ENCODE peak calls at places on chromosomes 11 and 22, in four cellular contexts. One of them, this sample, is unnamed. For H3K36me3, the result is how much of the 10 kb centered on the place peaks cover.

GRCh38 chr11:39432929-39433328 is 2026.5 kb downstream of the LRRC4C start:
- DNase-seq in tibial artery: no peak
- DNase-seq in cardiac muscle cell: no peak
- DNase-seq in tibial nerve: no peak
- DNase-seq in this sample: no peak

GRCh38 chr22:40633036-40633435 is 3.5 kb downstream of the MRTFA start:
- DNase-seq in tibial artery: no peak
- DNase-seq in cardiac muscle cell: no peak
- DNase-seq in tibial nerve: no peak
- DNase-seq in this sample: no peak

GRCh38 chr11:58923300-58923788 is 15.9 kb upstream of the GLYATL1 start:
- DNase-seq in tibial artery: no peak
- DNase-seq in cardiac muscle cell: peak
- DNase-seq in tibial nerve: no peak
- DNase-seq in this sample: no peak

GRCh38 chr11:112599265-112599664 is 338.6 kb upstream of the PLET1 start:
- DNase-seq in tibial artery: no peak
- DNase-seq in cardiac muscle cell: no peak
- DNase-seq in tibial nerve: no peak
- DNase-seq in this sample: no peak

GRCh38 chr22:23054531-23055257 is 15.6 kb upstream of the GNAZ start:
- DNase-seq in tibial artery: peak
- DNase-seq in cardiac muscle cell: no peak
- DNase-seq in tibial nerve: no peak
- DNase-seq in this sample: no peak

GRCh38 chr11:115631609-115632008 is 127.4 kb upstream of the CADM1 start:
- DNase-seq in tibial artery: no peak
- DNase-seq in cardiac muscle cell: no peak
- DNase-seq in tibial nerve: no peak
- DNase-seq in this sample: no peak

GRCh38 chr11:116540019-116540418 is 232.8 kb downstream of the BUD13 start:
- DNase-seq in tibial artery: peak
- DNase-seq in cardiac muscle cell: no peak
- DNase-seq in tibial nerve: no peak
- DNase-seq in this sample: no peak

GRCh38 chr11:63534895-63535461 is 1.6 kb upstream of the PLAAT4 start:
- DNase-seq in tibial artery: no peak
- DNase-seq in cardiac muscle cell: no peak
- DNase-seq in tibial nerve: no peak
- DNase-seq in this sample: no peak

GRCh38 chr22:20567993-20568417 is 60.6 kb downstream of the MED15 start:
- DNase-seq in tibial artery: no peak
- DNase-seq in cardiac muscle cell: peak
- DNase-seq in tibial nerve: no peak
- DNase-seq in this sample: no peak

GRCh38 chr22:19958083-19959042 is 16.7 kb upstream of the TXNRD2 start:
- DNase-seq in tibial artery: peak
- DNase-seq in cardiac muscle cell: peak
- DNase-seq in tibial nerve: no peak
- DNase-seq in this sample: no peak

GRCh38 chr11:59009661-59010060 is 70.4 kb downstream of the GLYATL1 start:
- DNase-seq in tibial artery: no peak
- DNase-seq in cardiac muscle cell: no peak
- DNase-seq in tibial nerve: no peak
- DNase-seq in this sample: no peak

GRCh38 chr22:38524434-38524833 is 18.3 kb upstream of the DDX17 start:
- DNase-seq in tibial artery: no peak
- DNase-seq in cardiac muscle cell: no peak
- DNase-seq in tibial nerve: no peak
- DNase-seq in this sample: no peak

GRCh38 chr22:36081023-36081431 is 52.4 kb upstream of the RBFOX2 start:
- DNase-seq in tibial artery: peak
- DNase-seq in cardiac muscle cell: peak
- DNase-seq in tibial nerve: no peak
- DNase-seq in this sample: no peak

GRCh38 chr22:45225732-45226560 is 14.7 kb downstream of the KIAA0930 start:
- DNase-seq in tibial artery: no peak
- DNase-seq in cardiac muscle cell: peak
- DNase-seq in tibial nerve: no peak
- DNase-seq in this sample: peak

GRCh38 chr11:2586091-2586792 is 113.6 kb downstream of the KCNQ1OT1 start:
- DNase-seq in tibial artery: peak
- DNase-seq in cardiac muscle cell: no peak
- DNase-seq in tibial nerve: no peak
- DNase-seq in this sample: peak

GRCh38 chr11:83292709-83293435 is 6.7 kb upstream of the CCDC90B start:
- DNase-seq in tibial artery: no peak
- DNase-seq in cardiac muscle cell: peak
- DNase-seq in tibial nerve: no peak
- DNase-seq in this sample: no peak

GRCh38 chr11:75535039-75535563 is 9.4 kb upstream of the GDPD5 start:
- DNase-seq in tibial artery: no peak
- DNase-seq in cardiac muscle cell: no peak
- DNase-seq in tibial nerve: no peak
- DNase-seq in this sample: no peak

GRCh38 chr11:43504316-43504950 is 145.7 kb downstream of the TTC17 start:
- DNase-seq in tibial artery: no peak
- DNase-seq in cardiac muscle cell: peak
- DNase-seq in tibial nerve: no peak
- DNase-seq in this sample: no peak

GRCh38 chr11:23124996-23125395 is 264.7 kb upstream of the CCDC179 start:
- DNase-seq in tibial artery: no peak
- DNase-seq in cardiac muscle cell: peak
- DNase-seq in tibial nerve: no peak
- DNase-seq in this sample: no peak

GRCh38 chr22:43980996-43981395 is 25.8 kb downstream of the SAMM50 start:
- DNase-seq in tibial artery: no peak
- DNase-seq in cardiac muscle cell: no peak
- DNase-seq in tibial nerve: no peak
- DNase-seq in this sample: no peak

GRCh38 chr22:40202225-40202944 is 24.7 kb downstream of the TNRC6B start:
- DNase-seq in tibial artery: no peak
- DNase-seq in cardiac muscle cell: no peak
- DNase-seq in tibial nerve: no peak
- DNase-seq in this sample: no peak

GRCh38 chr11:72665911-72666472 is 8.2 kb downstream of the PDE2A start:
- DNase-seq in tibial artery: no peak
- DNase-seq in cardiac muscle cell: no peak
- DNase-seq in tibial nerve: no peak
- DNase-seq in this sample: no peak

GRCh38 chr11:122099345-122100045 is 16.5 kb downstream of the BLID start:
- DNase-seq in tibial artery: no peak
- DNase-seq in cardiac muscle cell: peak
- DNase-seq in tibial nerve: no peak
- DNase-seq in this sample: no peak

GRCh38 chr11:9577551-9577950 is 4.1 kb downstream of the WEE1 start:
- DNase-seq in tibial artery: no peak
- DNase-seq in cardiac muscle cell: peak
- DNase-seq in tibial nerve: no peak
- DNase-seq in this sample: no peak

GRCh38 chr11:65538232-65538914 is 13.5 kb downstream of the SCYL1 start:
- DNase-seq in tibial artery: no peak
- DNase-seq in cardiac muscle cell: no peak
- DNase-seq in tibial nerve: no peak
- DNase-seq in this sample: no peak

GRCh38 chr11:88631497-88631896 is 294.0 kb upstream of the CTSC start:
- DNase-seq in tibial artery: no peak
- DNase-seq in cardiac muscle cell: no peak
- DNase-seq in tibial nerve: no peak
- DNase-seq in this sample: no peak

GRCh38 chr11:100805509-100806199 is 118.6 kb downstream of the ARHGAP42 start:
- DNase-seq in tibial artery: no peak
- DNase-seq in cardiac muscle cell: peak
- DNase-seq in tibial nerve: no peak
- DNase-seq in this sample: no peak

GRCh38 chr11:57506522-57506921 is 9.0 kb downstream of the SLC43A1 start:
- DNase-seq in tibial artery: no peak
- DNase-seq in cardiac muscle cell: no peak
- DNase-seq in tibial nerve: no peak
- DNase-seq in this sample: no peak

GRCh38 chr11:66744485-66745355 is 15.7 kb upstream of the SPTBN2 start:
- DNase-seq in tibial artery: peak
- DNase-seq in cardiac muscle cell: peak
- DNase-seq in tibial nerve: peak
- DNase-seq in this sample: peak

GRCh38 chr11:78453140-78453935 is 35.7 kb upstream of the GAB2 start:
- DNase-seq in tibial artery: no peak
- DNase-seq in cardiac muscle cell: peak
- DNase-seq in tibial nerve: no peak
- DNase-seq in this sample: no peak

GRCh38 chr11:110074499-110074898 is 18.7 kb upstream of the ZC3H12C start:
- DNase-seq in tibial artery: no peak
- DNase-seq in cardiac muscle cell: no peak
- DNase-seq in tibial nerve: no peak
- DNase-seq in this sample: no peak

GRCh38 chr11:2587976-2588748 is 111.6 kb downstream of the KCNQ1OT1 start:
- DNase-seq in tibial artery: peak
- DNase-seq in cardiac muscle cell: no peak
- DNase-seq in tibial nerve: no peak
- DNase-seq in this sample: no peak

GRCh38 chr11:132202621-132203020 is 832.2 kb downstream of the NTM start:
- DNase-seq in tibial artery: no peak
- DNase-seq in cardiac muscle cell: no peak
- DNase-seq in tibial nerve: no peak
- DNase-seq in this sample: no peak

GRCh38 chr22:25729016-25729415 is 13.0 kb upstream of the MYO18B start:
- DNase-seq in tibial artery: no peak
- DNase-seq in cardiac muscle cell: no peak
- DNase-seq in tibial nerve: no peak
- DNase-seq in this sample: no peak

GRCh38 chr11:60725592-60725991 is 1.1 kb downstream of the MS4A18 start:
- DNase-seq in tibial artery: no peak
- DNase-seq in cardiac muscle cell: no peak
- DNase-seq in tibial nerve: no peak
- DNase-seq in this sample: no peak

GRCh38 chr11:10845589-10845988 is 12.3 kb downstream of the ZBED5 start:
- DNase-seq in tibial artery: no peak
- DNase-seq in cardiac muscle cell: no peak
- DNase-seq in tibial nerve: no peak
- DNase-seq in this sample: no peak

GRCh38 chr11:115334932-115335788 is 169.1 kb downstream of the CADM1 start:
- DNase-seq in tibial artery: no peak
- DNase-seq in cardiac muscle cell: peak
- DNase-seq in tibial nerve: no peak
- DNase-seq in this sample: no peak

GRCh38 chr11:33931032-33931431 is 39.2 kb upstream of the LMO2 start:
- DNase-seq in tibial artery: no peak
- DNase-seq in cardiac muscle cell: peak
- DNase-seq in tibial nerve: no peak
- DNase-seq in this sample: no peak

GRCh38 chr11:128205796-128206195 is 381.6 kb downstream of the ETS1 start:
- DNase-seq in tibial artery: no peak
- DNase-seq in cardiac muscle cell: no peak
- DNase-seq in tibial nerve: no peak
- DNase-seq in this sample: no peak

GRCh38 chr11:128207861-128208321 is 379.5 kb downstream of the ETS1 start:
- DNase-seq in tibial artery: no peak
- DNase-seq in cardiac muscle cell: peak
- DNase-seq in tibial nerve: no peak
- DNase-seq in this sample: no peak

GRCh38 chr11:128201801-128202200 is 385.6 kb downstream of the ETS1 start:
- DNase-seq in tibial artery: no peak
- DNase-seq in cardiac muscle cell: no peak
- DNase-seq in tibial nerve: no peak
- DNase-seq in this sample: no peak

GRCh38 chr11:128206476-128206875 is 380.9 kb downstream of the ETS1 start:
- DNase-seq in tibial artery: no peak
- DNase-seq in cardiac muscle cell: no peak
- DNase-seq in tibial nerve: no peak
- DNase-seq in this sample: no peak

GRCh38 chr11:128204898-128205297 is 382.5 kb downstream of the ETS1 start:
- DNase-seq in tibial artery: no peak
- DNase-seq in cardiac muscle cell: no peak
- DNase-seq in tibial nerve: no peak
- DNase-seq in this sample: no peak
- TF ChIP-seq CTCF in tibial artery: no peak
- TF ChIP-seq CTCF in cardiac muscle cell: no peak
- TF ChIP-seq CTCF in tibial nerve: no peak
- TF ChIP-seq CTCF in this sample: no peak

DNA sequence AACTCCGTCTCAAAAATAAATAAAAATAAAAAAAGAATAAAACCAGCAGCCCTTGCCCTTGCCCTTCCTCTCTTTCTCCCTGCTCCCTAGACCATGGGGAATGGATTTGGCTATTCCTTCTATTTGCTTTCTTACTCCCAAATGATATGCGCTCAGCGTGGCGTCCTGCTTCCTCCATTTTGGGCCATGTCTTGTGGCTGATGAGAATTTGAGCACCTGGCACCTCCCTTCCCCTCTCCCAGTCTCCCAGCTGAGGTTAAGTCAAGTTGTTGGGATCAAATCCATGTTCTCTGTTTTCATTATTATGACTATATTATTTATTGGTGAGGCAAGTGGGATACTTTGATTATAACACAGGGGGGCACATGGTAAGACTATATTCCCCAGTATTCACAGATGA is 10.8 kb upstream of the CTTN start:
- DNase-seq in tibial artery: peak
- DNase-seq in cardiac muscle cell: no peak
- DNase-seq in tibial nerve: no peak
- DNase-seq in this sample: no peak
- H3K36me3 ChIP-seq in tibial artery: under half
- H3K36me3 ChIP-seq in cardiac muscle cell: under half
- H3K36me3 ChIP-seq in tibial nerve: under half
- H3K36me3 ChIP-seq in this sample: under half

DNA sequence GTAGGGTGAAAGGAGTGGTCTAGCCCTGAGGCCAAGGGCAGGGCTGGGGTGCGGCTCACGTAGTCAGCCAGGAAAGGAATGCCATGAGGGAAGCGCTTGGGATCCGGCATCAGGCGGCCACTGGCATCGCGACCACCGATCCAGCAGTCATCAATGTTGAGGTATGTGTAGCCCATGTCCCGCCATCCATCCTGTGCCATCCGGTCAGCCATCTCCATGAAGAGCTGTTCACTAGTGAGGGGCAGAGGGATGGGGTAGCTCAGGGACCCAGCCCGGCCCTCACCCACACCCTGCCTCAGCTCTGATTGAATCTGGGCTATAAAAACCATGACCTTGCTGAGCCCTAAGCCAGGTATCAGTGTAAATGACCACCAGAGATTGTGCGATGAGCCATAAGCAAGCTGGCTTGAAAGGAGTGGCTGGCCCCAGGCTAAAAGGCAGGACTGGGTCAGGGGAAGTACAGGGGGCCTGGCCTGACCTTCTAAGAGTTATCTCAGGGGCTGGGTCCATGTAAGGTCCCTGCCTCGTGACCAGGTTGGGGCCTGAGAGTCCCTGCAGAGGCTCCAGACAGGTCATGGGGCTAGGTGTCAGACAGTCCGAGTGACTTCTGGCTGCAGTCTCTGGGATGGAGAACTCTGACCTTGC is 2.8 kb downstream of the NAGA start:
- DNase-seq in tibial artery: no peak
- DNase-seq in cardiac muscle cell: no peak
- DNase-seq in tibial nerve: no peak
- DNase-seq in this sample: no peak
- H3K4me3 ChIP-seq in tibial artery: no peak
- H3K4me3 ChIP-seq in cardiac muscle cell: no peak
- H3K4me3 ChIP-seq in tibial nerve: no peak
- H3K4me3 ChIP-seq in this sample: no peak

GRCh38 chr11:69674886-69675714 is at the start of gene LTO1:
- DNase-seq in tibial artery: peak
- DNase-seq in cardiac muscle cell: peak
- DNase-seq in tibial nerve: peak
- DNase-seq in this sample: peak
- TF ChIP-seq CTCF in tibial artery: no peak
- TF ChIP-seq CTCF in cardiac muscle cell: no peak
- TF ChIP-seq CTCF in tibial nerve: no peak
- TF ChIP-seq CTCF in this sample: no peak

This sample was measured in lung.